ENCODE peak calls at places on chromosomes 12 and 14, in nine cellular contexts. G is EH; H is CD4-positive, alpha-beta T cell; S is substantia nigra; K is NCI-H2081; R is AG08396; D is stimulated activated CD4-positive, alpha-beta T cell treated with anti-CD3 and anti-CD28 coated beads, Interleukin-15, amount 100 ng/mL, for 1 hour; B is activated T-cell treated with anti-CD3 and anti-CD28 coated beads for 24 hours; O is osteocyte. C is an unnamed sample.

GRCh38 chr14:76698631-76699030 is 62.6 kb upstream of the VASH1 start:
- DNase-seq in G (no peak), D (no peak), B (no peak), S (no peak), O (peak), K (no peak), H (no peak), R (no peak), C (no peak)

GRCh38 chr12:93990832-93991748 is 157.3 kb upstream of the PLXNC1 start:
- DNase-seq in G (peak), R (peak), K (no peak), B (no peak), O (no peak), D (no peak), S (peak), H (no peak), C (no peak)

GRCh38 chr12:80708535-80709328 is 1.3 kb downstream of the MYF6 start:
- DNase-seq in G (no peak), O (no peak), K (no peak), S (no peak), H (no peak), B (no peak), R (no peak), D (no peak), C (no peak)

GRCh38 chr14:64444140-64444539 is 21.2 kb upstream of the AKAP5 start:
- DNase-seq in R (no peak), D (no peak), O (no peak), K (no peak), B (no peak), H (no peak), S (no peak), G (no peak), C (no peak)

GRCh38 chr12:128069359-128069997 is 197.5 kb upstream of the TMEM132C start:
- DNase-seq in D (no peak), O (no peak), K (peak), S (no peak), H (no peak), G (peak), R (peak), B (no peak), C (no peak)

GRCh38 chr14:76232782-76233181 is 81.1 kb downstream of the GPATCH2L start:
- DNase-seq in S (no peak), R (no peak), O (no peak), G (no peak), D (no peak), H (no peak), B (no peak), K (no peak), C (no peak)

GRCh38 chr14:80310950-80311349 is 99.6 kb upstream of the DIO2 start:
- DNase-seq in O (no peak), S (no peak), B (no peak), R (no peak), D (no peak), H (no peak), G (peak), K (no peak), C (no peak)

GRCh38 chr12:30200864-30201263 is 417.1 kb upstream of the TMTC1 start:
- DNase-seq in G (no peak), R (no peak), S (no peak), H (no peak), O (no peak), D (no peak), K (no peak), B (no peak), C (no peak)

GRCh38 chr12:1808798-1809480 is 11.4 kb upstream of the LRTM2 start:
- DNase-seq in D (no peak), B (no peak), S (no peak), K (no peak), G (no peak), R (no peak), O (no peak), H (no peak), C (no peak)

GRCh38 chr12:32134144-32134888 is 27.7 kb downstream of the BICD1 start:
- DNase-seq in K (no peak), S (no peak), H (no peak), D (no peak), B (peak), G (peak), O (no peak), R (no peak), C (peak)

GRCh38 chr14:52694761-52695480 is 437 bp downstream of the ERO1A start:
- DNase-seq in S (peak), R (peak), D (peak), K (peak), G (peak), O (no peak), H (peak), B (peak), C (peak)

GRCh38 chr12:50845021-50845647 is 2.4 kb downstream of the TMPRSS12 start:
- DNase-seq in D (no peak), R (peak), H (no peak), K (no peak), O (no peak), G (peak), S (no peak), B (no peak), C (no peak)

GRCh38 chr14:64772394-64772950 is 68.2 kb downstream of the PLEKHG3 start:
- DNase-seq in H (no peak), K (no peak), S (no peak), R (no peak), D (no peak), O (no peak), B (no peak), G (no peak), C (no peak)

GRCh38 chr12:25089738-25090137 is 105.2 kb downstream of the DNAI7 start:
- DNase-seq in D (no peak), O (no peak), S (no peak), B (no peak), H (no peak), K (peak), R (no peak), G (no peak), C (no peak)

GRCh38 chr12:95848575-95849388 is 10.0 kb upstream of the SNRPF start:
- DNase-seq in H (no peak), O (no peak), G (peak), R (no peak), D (no peak), K (peak), B (no peak), S (no peak), C (no peak)

GRCh38 chr12:111041091-111041490 is 120.7 kb upstream of the MYL2 start:
- DNase-seq in B (no peak), H (no peak), R (no peak), D (no peak), S (no peak), K (no peak), G (no peak), O (no peak), C (no peak)

GRCh38 chr12:66297080-66297479 is 5.2 kb upstream of the HELB start:
- DNase-seq in D (no peak), S (no peak), R (no peak), H (no peak), O (no peak), B (no peak), G (no peak), K (no peak), C (no peak)

GRCh38 chr14:21066882-21067502 is 3.1 kb upstream of the ARHGEF40 start:
- DNase-seq in G (no peak), K (peak), H (no peak), S (no peak), O (no peak), D (no peak), R (no peak), B (no peak), C (no peak)

GRCh38 chr12:9798008-9798619 is 29.2 kb upstream of the KLRF1 start:
- DNase-seq in S (peak), B (peak), R (peak), G (peak), D (peak), K (no peak), O (no peak), H (peak), C (peak)

GRCh38 chr14:74875941-74876913 is at the start of gene PROX2:
- DNase-seq in K (no peak), H (no peak), D (no peak), O (no peak), B (peak), S (peak), R (no peak), G (peak), C (no peak)

GRCh38 chr12:108696111-108696995 is 35.0 kb downstream of the CORO1C start:
- DNase-seq in O (no peak), K (no peak), D (no peak), R (peak), S (no peak), H (no peak), G (peak), B (peak), C (no peak)